ENCODE peak calls at places on chromosome 12, in eight cellular contexts. One of them, this sample, is unnamed.

GRCh38 chr12:93634416-93634815 is 42.8 kb upstream of the CRADD start:
- DNase-seq in IMR-90: peak; percentile 64
- DNase-seq in astrocyte: peak; percentile 66
- DNase-seq in testis: no peak
- DNase-seq in OCI-LY7: no peak
- DNase-seq in CD4-positive, alpha-beta T cell: no peak
- DNase-seq in HL-60: no peak
- DNase-seq in GM23338: no peak
- DNase-seq in this sample: no peak

GRCh38 chr12:45732250-45732649 is 2.7 kb downstream of the ARID2 start:
- DNase-seq in testis: no peak
- DNase-seq in astrocyte: peak; percentile 39
- DNase-seq in CD4-positive, alpha-beta T cell: no peak
- DNase-seq in OCI-LY7: peak; percentile 66
- DNase-seq in HL-60: no peak
- DNase-seq in GM23338: no peak
- DNase-seq in IMR-90: peak; percentile 7
- DNase-seq in this sample: no peak

GRCh38 chr12:70733385-70733784 is 96.2 kb upstream of the PTPRB start:
- DNase-seq in astrocyte: peak; percentile 37
- DNase-seq in CD4-positive, alpha-beta T cell: no peak
- DNase-seq in HL-60: peak; percentile 29
- DNase-seq in testis: peak; percentile 28
- DNase-seq in OCI-LY7: peak; percentile 60
- DNase-seq in GM23338: peak; percentile 83
- DNase-seq in IMR-90: peak; percentile 67
- DNase-seq in this sample: no peak

GRCh38 chr12:27449893-27450534 is 3.5 kb downstream of the SMCO2 start:
- DNase-seq in IMR-90: no peak
- DNase-seq in testis: no peak
- DNase-seq in HL-60: no peak
- DNase-seq in OCI-LY7: no peak
- DNase-seq in GM23338: no peak
- DNase-seq in CD4-positive, alpha-beta T cell: no peak
- DNase-seq in astrocyte: no peak
- DNase-seq in this sample: no peak

GRCh38 chr12:57213763-57214397 is 2.7 kb upstream of the NXPH4 start:
- DNase-seq in IMR-90: no peak
- DNase-seq in GM23338: peak; percentile 56
- DNase-seq in testis: no peak
- DNase-seq in OCI-LY7: no peak
- DNase-seq in astrocyte: no peak
- DNase-seq in CD4-positive, alpha-beta T cell: no peak
- DNase-seq in HL-60: no peak
- DNase-seq in this sample: no peak

GRCh38 chr12:49507139-49507538 is 31.7 kb upstream of the KCNH3 start:
- DNase-seq in HL-60: no peak
- DNase-seq in astrocyte: peak; percentile 97
- DNase-seq in CD4-positive, alpha-beta T cell: no peak
- DNase-seq in GM23338: no peak
- DNase-seq in testis: no peak
- DNase-seq in OCI-LY7: no peak
- DNase-seq in IMR-90: peak; percentile 96
- DNase-seq in this sample: no peak

GRCh38 chr12:113875681-113876080 is 90.4 kb downstream of the RBM19 start:
- DNase-seq in HL-60: no peak
- DNase-seq in CD4-positive, alpha-beta T cell: no peak
- DNase-seq in IMR-90: peak; percentile 78
- DNase-seq in OCI-LY7: no peak
- DNase-seq in testis: no peak
- DNase-seq in astrocyte: peak; percentile 70
- DNase-seq in GM23338: no peak
- DNase-seq in this sample: no peak

GRCh38 chr12:71090971-71091370 is 66.8 kb downstream of the TSPAN8 start:
- DNase-seq in astrocyte: no peak
- DNase-seq in IMR-90: no peak
- DNase-seq in GM23338: no peak
- DNase-seq in testis: no peak
- DNase-seq in CD4-positive, alpha-beta T cell: no peak
- DNase-seq in OCI-LY7: no peak
- DNase-seq in HL-60: no peak
- DNase-seq in this sample: no peak

GRCh38 chr12:128813392-128813791 is 10.4 kb downstream of the SLC15A4 start:
- DNase-seq in GM23338: no peak
- DNase-seq in testis: no peak
- DNase-seq in CD4-positive, alpha-beta T cell: no peak
- DNase-seq in HL-60: no peak
- DNase-seq in astrocyte: peak; percentile 35
- DNase-seq in IMR-90: no peak
- DNase-seq in OCI-LY7: no peak
- DNase-seq in this sample: no peak

GRCh38 chr12:50132505-50133135 is 20.6 kb downstream of the COX14 start:
- DNase-seq in CD4-positive, alpha-beta T cell: no peak
- DNase-seq in astrocyte: no peak
- DNase-seq in HL-60: no peak
- DNase-seq in testis: no peak
- DNase-seq in GM23338: peak; percentile 82
- DNase-seq in IMR-90: peak; percentile 61
- DNase-seq in OCI-LY7: peak; percentile 69
- DNase-seq in this sample: no peak

GRCh38 chr12:50771409-50771808 is 7.5 kb downstream of the ATF1 start:
- DNase-seq in astrocyte: no peak
- DNase-seq in GM23338: no peak
- DNase-seq in HL-60: no peak
- DNase-seq in CD4-positive, alpha-beta T cell: no peak
- DNase-seq in IMR-90: no peak
- DNase-seq in testis: no peak
- DNase-seq in OCI-LY7: no peak
- DNase-seq in this sample: no peak

GRCh38 chr12:104790296-104791125 is 167.6 kb downstream of the SLC41A2 start:
- DNase-seq in GM23338: peak; percentile 80
- DNase-seq in CD4-positive, alpha-beta T cell: peak; percentile 38
- DNase-seq in HL-60: no peak
- DNase-seq in IMR-90: peak; percentile 3
- DNase-seq in testis: peak; percentile 67
- DNase-seq in astrocyte: no peak
- DNase-seq in OCI-LY7: peak; percentile 42
- DNase-seq in this sample: peak; percentile 42

GRCh38 chr12:67813509-67813908 is 165.0 kb downstream of the DYRK2 start:
- DNase-seq in OCI-LY7: no peak
- DNase-seq in GM23338: no peak
- DNase-seq in testis: no peak
- DNase-seq in HL-60: no peak
- DNase-seq in astrocyte: no peak
- DNase-seq in CD4-positive, alpha-beta T cell: no peak
- DNase-seq in IMR-90: peak; percentile 81
- DNase-seq in this sample: no peak

GRCh38 chr12:55727643-55728184 is 1.1 kb downstream of the CD63 start:
- DNase-seq in HL-60: no peak
- DNase-seq in OCI-LY7: no peak
- DNase-seq in IMR-90: peak; percentile 61
- DNase-seq in CD4-positive, alpha-beta T cell: no peak
- DNase-seq in astrocyte: no peak
- DNase-seq in GM23338: peak; percentile 30
- DNase-seq in testis: peak; percentile 83
- DNase-seq in this sample: peak; percentile 76

GRCh38 chr12:108129017-108129812 is at the start of gene WSCD2:
- DNase-seq in astrocyte: no peak
- DNase-seq in OCI-LY7: no peak
- DNase-seq in testis: peak; percentile 66
- DNase-seq in IMR-90: no peak
- DNase-seq in GM23338: peak; percentile 92
- DNase-seq in CD4-positive, alpha-beta T cell: no peak
- DNase-seq in HL-60: peak; percentile 14
- DNase-seq in this sample: peak; percentile 93

GRCh38 chr12:108126990-108127468 is 2.1 kb upstream of the WSCD2 start:
- DNase-seq in CD4-positive, alpha-beta T cell: no peak
- DNase-seq in OCI-LY7: no peak
- DNase-seq in testis: no peak
- DNase-seq in GM23338: no peak
- DNase-seq in astrocyte: no peak
- DNase-seq in HL-60: no peak
- DNase-seq in IMR-90: no peak
- DNase-seq in this sample: no peak

GRCh38 chr12:108127654-108128053 is 1.4 kb upstream of the WSCD2 start:
- DNase-seq in HL-60: no peak
- DNase-seq in astrocyte: no peak
- DNase-seq in OCI-LY7: no peak
- DNase-seq in testis: no peak
- DNase-seq in IMR-90: no peak
- DNase-seq in GM23338: no peak
- DNase-seq in CD4-positive, alpha-beta T cell: no peak
- DNase-seq in this sample: no peak

GRCh38 chr12:108126212-108126611 is 2.9 kb upstream of the WSCD2 start:
- DNase-seq in astrocyte: no peak
- DNase-seq in HL-60: no peak
- DNase-seq in testis: no peak
- DNase-seq in OCI-LY7: no peak
- DNase-seq in IMR-90: no peak
- DNase-seq in CD4-positive, alpha-beta T cell: no peak
- DNase-seq in GM23338: no peak
- DNase-seq in this sample: no peak

GRCh38 chr12:108128221-108129016 is 669 bp upstream of the WSCD2 start:
- DNase-seq in CD4-positive, alpha-beta T cell: no peak
- DNase-seq in OCI-LY7: no peak
- DNase-seq in astrocyte: no peak
- DNase-seq in HL-60: no peak
- DNase-seq in GM23338: no peak
- DNase-seq in testis: no peak
- DNase-seq in IMR-90: no peak
- DNase-seq in this sample: no peak
- H3K27ac ChIP-seq in CD4-positive, alpha-beta T cell: no peak overlapping the region
- H3K27ac ChIP-seq in OCI-LY7: no peak overlapping the region
- H3K27ac ChIP-seq in astrocyte: no peak overlapping the region
- H3K27ac ChIP-seq in HL-60: no peak overlapping the region
- H3K27ac ChIP-seq in GM23338: no peak overlapping the region
- H3K27ac ChIP-seq in testis: no peak overlapping the region
- H3K27ac ChIP-seq in IMR-90: no peak overlapping the region
- H3K27ac ChIP-seq in this sample: peak overlapping the region; percentile 89

GRCh38 chr12:82359115-82359478 is 768 bp downstream of the METTL25 start:
- DNase-seq in CD4-positive, alpha-beta T cell: no peak
- DNase-seq in testis: no peak
- DNase-seq in GM23338: peak; percentile 52
- DNase-seq in OCI-LY7: peak; percentile 36
- DNase-seq in astrocyte: peak; percentile 1
- DNase-seq in IMR-90: no peak
- DNase-seq in HL-60: no peak
- DNase-seq in this sample: peak; percentile 24
- H3K27ac ChIP-seq in CD4-positive, alpha-beta T cell: peak overlapping the region; percentile 89
- H3K27ac ChIP-seq in testis: peak overlapping the region; percentile 98
- H3K27ac ChIP-seq in GM23338: no peak overlapping the region
- H3K27ac ChIP-seq in OCI-LY7: no peak overlapping the region
- H3K27ac ChIP-seq in astrocyte: peak overlapping the region; percentile 55
- H3K27ac ChIP-seq in IMR-90: peak overlapping the region; percentile 87
- H3K27ac ChIP-seq in HL-60: peak overlapping the region; percentile 99
- H3K27ac ChIP-seq in this sample: peak overlapping the region; percentile 98

DNA sequence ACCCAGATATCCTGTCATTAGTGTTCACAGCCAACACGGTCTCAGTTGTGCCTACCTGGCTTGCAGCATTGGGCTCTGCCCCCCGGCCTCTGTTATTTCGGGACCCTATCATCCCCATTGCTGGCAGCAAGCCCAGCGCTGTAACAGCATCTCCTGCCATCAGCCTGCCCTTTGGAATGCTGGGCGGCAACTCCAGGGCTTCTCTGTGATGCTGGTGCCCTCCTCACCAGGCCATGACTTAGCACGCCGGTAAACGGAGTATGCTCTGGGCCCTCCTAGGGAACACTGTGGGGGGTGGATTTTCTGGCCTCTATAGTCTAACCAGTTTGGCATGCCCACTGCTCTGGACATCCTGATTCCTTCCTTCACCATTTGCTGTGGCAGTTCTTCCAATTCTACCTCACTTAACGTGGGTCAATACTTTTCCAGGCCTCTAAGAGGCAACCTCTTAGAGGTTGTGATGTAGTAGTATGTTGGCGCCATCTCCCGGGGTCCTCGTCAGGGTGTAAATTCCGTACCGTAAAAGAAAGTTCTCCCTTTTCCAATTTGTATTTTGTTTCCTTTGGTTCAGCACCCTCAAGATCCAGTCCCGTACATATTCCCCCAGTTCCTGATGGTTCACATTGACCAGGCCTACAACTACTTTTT is 80.0 kb downstream of the SINHCAF start:
- DNase-seq in testis: no peak
- DNase-seq in IMR-90: no peak
- DNase-seq in astrocyte: no peak
- DNase-seq in CD4-positive, alpha-beta T cell: no peak
- DNase-seq in GM23338: peak; percentile 74
- DNase-seq in OCI-LY7: peak; percentile 46
- DNase-seq in HL-60: no peak
- DNase-seq in this sample: no peak
- H3K27ac ChIP-seq in testis: no peak overlapping the region
- H3K27ac ChIP-seq in IMR-90: no peak overlapping the region
- H3K27ac ChIP-seq in astrocyte: no peak overlapping the region
- H3K27ac ChIP-seq in CD4-positive, alpha-beta T cell: no peak overlapping the region
- H3K27ac ChIP-seq in GM23338: no peak overlapping the region
- H3K27ac ChIP-seq in OCI-LY7: no peak overlapping the region
- H3K27ac ChIP-seq in HL-60: no peak overlapping the region
- H3K27ac ChIP-seq in this sample: no peak overlapping the region

DNA sequence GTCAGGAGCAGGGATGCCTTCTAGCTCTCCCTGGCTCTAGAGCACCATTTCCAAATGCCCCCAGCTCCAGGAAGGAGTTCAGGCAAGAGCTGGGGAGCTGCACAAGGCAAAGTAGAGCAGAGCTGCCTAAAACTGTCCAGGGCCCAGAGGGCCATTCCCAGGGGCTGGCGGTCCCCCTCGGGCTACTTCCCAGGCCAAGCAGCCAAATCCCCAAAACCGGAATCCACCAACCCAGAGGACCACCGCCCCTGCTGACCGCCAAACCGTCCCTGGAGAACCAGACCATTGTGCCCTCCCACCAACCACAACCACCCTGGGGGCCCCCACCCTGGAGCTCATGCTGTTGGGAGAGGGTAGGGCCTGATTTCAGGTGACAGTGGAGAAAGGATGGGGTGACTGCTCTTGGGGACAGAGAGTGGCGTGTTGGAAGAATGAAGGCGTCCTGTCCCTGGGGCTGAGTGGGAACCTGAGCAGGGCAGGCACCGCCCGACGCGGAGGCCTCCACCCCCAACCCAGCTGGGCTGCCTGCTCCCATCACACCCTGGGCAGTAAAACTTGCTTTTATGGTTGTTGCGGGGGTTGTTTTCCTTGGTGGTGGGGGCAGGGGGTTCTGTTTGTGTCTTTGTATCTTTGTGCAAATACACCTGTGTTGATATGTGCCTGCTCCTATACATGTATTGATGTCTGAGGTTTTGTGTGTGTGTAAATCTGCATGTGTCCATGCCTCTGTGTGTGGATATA is 24.0 kb upstream of the KRT78 start:
- DNase-seq in testis: no peak
- DNase-seq in astrocyte: no peak
- DNase-seq in CD4-positive, alpha-beta T cell: no peak
- DNase-seq in GM23338: no peak
- DNase-seq in HL-60: no peak
- DNase-seq in IMR-90: no peak
- DNase-seq in OCI-LY7: no peak
- DNase-seq in this sample: no peak
- H3K27ac ChIP-seq in testis: no peak overlapping the region
- H3K27ac ChIP-seq in astrocyte: peak overlapping the region; percentile 95
- H3K27ac ChIP-seq in CD4-positive, alpha-beta T cell: no peak overlapping the region
- H3K27ac ChIP-seq in GM23338: no peak overlapping the region
- H3K27ac ChIP-seq in HL-60: no peak overlapping the region
- H3K27ac ChIP-seq in IMR-90: no peak overlapping the region
- H3K27ac ChIP-seq in OCI-LY7: no peak overlapping the region
- H3K27ac ChIP-seq in this sample: peak overlapping the region; percentile 47